ENCODE peak calls at places on chromosomes 12 and 14, in nine cellular contexts. L, E, J, S, A, Q, U, B and N are unnamed samples. For H3K9me3, the result is how much of the 10 kb centered on the place peaks cover.

GRCh38 chr14:103402700-103403099 is 17.5 kb downstream of the MARK3 start:
- DNase-seq in L (peak), E (no peak), J (no peak), S (no peak), A (no peak), Q (no peak), U (no peak), B (no peak), N (no peak)

GRCh38 chr14:20412876-20413784 is at the start of gene TEP1:
- DNase-seq in L (peak), E (peak), J (peak), S (peak), A (peak), Q (peak), U (peak), B (peak), N (peak)

GRCh38 chr12:103326190-103326589 is 169.6 kb downstream of the C12orf42 start:
- DNase-seq in L (no peak), E (no peak), J (peak), S (peak), A (no peak), Q (no peak), U (no peak), B (no peak), N (peak)

GRCh38 chr12:100827901-100828520 is 33.4 kb downstream of the ANO4 start:
- DNase-seq in L (peak), E (no peak), J (no peak), S (peak), A (peak), Q (no peak), U (no peak), B (no peak), N (peak)

GRCh38 chr12:60391791-60392190 is 796.0 kb downstream of the SLC16A7 start:
- DNase-seq in L (no peak), E (no peak), J (no peak), S (no peak), A (no peak), Q (no peak), U (no peak), B (no peak), N (no peak)

GRCh38 chr12:130658106-130658505 is 58.0 kb downstream of the RIMBP2 start:
- DNase-seq in L (no peak), E (no peak), J (no peak), S (no peak), A (no peak), Q (no peak), U (no peak), B (no peak), N (no peak)

GRCh38 chr12:4579305-4580097 is 17.5 kb downstream of the DYRK4 start:
- DNase-seq in L (peak), E (no peak), J (no peak), S (peak), A (peak), Q (no peak), U (no peak), B (peak), N (peak)

GRCh38 chr12:89253483-89253882 is 98.8 kb downstream of the DUSP6 start:
- DNase-seq in L (no peak), E (no peak), J (no peak), S (no peak), A (no peak), Q (no peak), U (no peak), B (no peak), N (no peak)

GRCh38 chr14:22539831-22540230 is 49.2 kb downstream of the DAD1 start:
- DNase-seq in L (no peak), E (no peak), J (no peak), S (no peak), A (no peak), Q (no peak), U (no peak), B (no peak), N (no peak)

GRCh38 chr14:68466491-68466977 is 326.3 kb downstream of the ZFP36L1 start:
- DNase-seq in L (peak), E (peak), J (no peak), S (no peak), A (no peak), Q (no peak), U (no peak), B (no peak), N (no peak)

GRCh38 chr12:26830783-26831601 is 2.0 kb downstream of the ITPR2 start:
- DNase-seq in L (no peak), E (no peak), J (peak), S (peak), A (no peak), Q (no peak), U (no peak), B (no peak), N (peak)

GRCh38 chr14:74333909-74334308 is 14.4 kb upstream of the VRTN start:
- DNase-seq in L (peak), E (no peak), J (no peak), S (no peak), A (no peak), Q (no peak), U (no peak), B (no peak), N (no peak)

GRCh38 chr12:64670039-64670438 is 59.7 kb downstream of the RASSF3 start:
- DNase-seq in L (no peak), E (no peak), J (no peak), S (no peak), A (no peak), Q (no peak), U (no peak), B (no peak), N (no peak)

GRCh38 chr12:112321277-112321676 is 61.0 kb downstream of the HECTD4 start:
- DNase-seq in L (no peak), E (no peak), J (no peak), S (no peak), A (no peak), Q (no peak), U (no peak), B (no peak), N (peak)

GRCh38 chr12:113424915-113425823 is 3.0 kb downstream of the SDSL start:
- DNase-seq in L (peak), E (peak), J (peak), S (peak), A (peak), Q (peak), U (peak), B (peak), N (peak)

GRCh38 chr14:43651896-43652295 is 855.2 kb downstream of the FSCB start:
- DNase-seq in L (no peak), E (no peak), J (no peak), S (no peak), A (no peak), Q (no peak), U (no peak), B (no peak), N (no peak)

GRCh38 chr12:110585231-110585799 is 2.2 kb upstream of the PPTC7 start:
- DNase-seq in L (peak), E (peak), J (no peak), S (peak), A (no peak), Q (no peak), U (peak), B (no peak), N (no peak)

GRCh38 chr12:66087365-66087943 is 43.1 kb downstream of the LLPH start:
- DNase-seq in L (peak), E (peak), J (peak), S (peak), A (peak), Q (peak), U (peak), B (peak), N (peak)

GRCh38 chr12:91851741-91852477 is 293.7 kb downstream of the BTG1 start:
- DNase-seq in L (no peak), E (no peak), J (no peak), S (no peak), A (no peak), Q (no peak), U (no peak), B (no peak), N (no peak)

GRCh38 chr14:31966896-31967668 is 110.0 kb upstream of the ARHGAP5 start:
- DNase-seq in L (no peak), E (no peak), J (no peak), S (no peak), A (no peak), Q (no peak), U (no peak), B (no peak), N (no peak)

GRCh38 chr12:89733579-89734201 is 25.1 kb upstream of the ATP2B1 start:
- DNase-seq in L (peak), E (no peak), J (no peak), S (no peak), A (no peak), Q (no peak), U (peak), B (no peak), N (no peak)

GRCh38 chr14:96625436-96625945 is 123.3 kb downstream of the PAPOLA start:
- DNase-seq in L (no peak), E (no peak), J (peak), S (peak), A (no peak), Q (no peak), U (no peak), B (peak), N (no peak)

GRCh38 chr14:73472182-73473114 is 14.1 kb upstream of the NUMB start:
- DNase-seq in L (peak), E (no peak), J (no peak), S (no peak), A (peak), Q (no peak), U (peak), B (no peak), N (peak)

GRCh38 chr14:63596998-63597658 is 44.5 kb downstream of the WDR89 start:
- DNase-seq in L (no peak), E (no peak), J (no peak), S (no peak), A (no peak), Q (no peak), U (no peak), B (no peak), N (no peak)

GRCh38 chr14:100383727-100384158 is 60.6 kb downstream of the SLC25A47 start:
- DNase-seq in L (peak), E (peak), J (peak), S (peak), A (peak), Q (peak), U (peak), B (peak), N (peak)

GRCh38 chr12:91483471-91483985 is 300.9 kb upstream of the DCN start:
- DNase-seq in L (no peak), E (no peak), J (no peak), S (no peak), A (no peak), Q (no peak), U (no peak), B (no peak), N (no peak)

GRCh38 chr12:98211914-98212695 is 303.3 kb upstream of the TMPO start:
- DNase-seq in L (no peak), E (no peak), J (no peak), S (no peak), A (no peak), Q (no peak), U (no peak), B (no peak), N (no peak)

GRCh38 chr12:11884661-11885060 is 186.1 kb upstream of the BCL2L14 start:
- DNase-seq in L (no peak), E (no peak), J (no peak), S (no peak), A (no peak), Q (no peak), U (no peak), B (peak), N (no peak)

GRCh38 chr12:113298861-113299545 is 35.9 kb downstream of the SLC8B1 start:
- DNase-seq in L (peak), E (peak), J (no peak), S (peak), A (no peak), Q (no peak), U (no peak), B (no peak), N (no peak)

GRCh38 chr12:52156757-52157565 is 34.9 kb downstream of the KRT80 start:
- DNase-seq in L (peak), E (peak), J (peak), S (peak), A (peak), Q (peak), U (peak), B (peak), N (peak)

GRCh38 chr12:34387711-34388635 is 365.7 kb downstream of the ALG10 start:
- DNase-seq in L (no peak), E (no peak), J (no peak), S (no peak), A (no peak), Q (no peak), U (no peak), B (no peak), N (no peak)
- H3K9me3 ChIP-seq in L (under half), E (under half), J (half or more), S (under half), A (under half), Q (under half), U (half or more), B (under half), N (under half)

GRCh38 chr14:70662080-70662479 is 20.4 kb downstream of the TTC9 start:
- DNase-seq in L (no peak), E (no peak), J (no peak), S (no peak), A (no peak), Q (no peak), U (no peak), B (no peak), N (no peak)

GRCh38 chr14:70655110-70655826 is 13.6 kb downstream of the TTC9 start:
- DNase-seq in L (no peak), E (no peak), J (peak), S (peak), A (no peak), Q (peak), U (peak), B (peak), N (no peak)

GRCh38 chr14:70662816-70663215 is 21.1 kb downstream of the TTC9 start:
- DNase-seq in L (no peak), E (no peak), J (no peak), S (no peak), A (no peak), Q (no peak), U (no peak), B (no peak), N (no peak)

GRCh38 chr14:70660967-70661871 is 19.5 kb downstream of the TTC9 start:
- DNase-seq in L (no peak), E (no peak), J (no peak), S (no peak), A (no peak), Q (peak), U (peak), B (peak), N (no peak)

GRCh38 chr14:70658899-70659298 is 17.2 kb downstream of the TTC9 start:
- DNase-seq in L (no peak), E (no peak), J (no peak), S (no peak), A (no peak), Q (no peak), U (peak), B (no peak), N (no peak)
- H3K9me3 ChIP-seq in L (under half), E (under half), J (under half), S (under half), A (under half), Q (under half), U (under half), B (under half), N (under half)

DNA sequence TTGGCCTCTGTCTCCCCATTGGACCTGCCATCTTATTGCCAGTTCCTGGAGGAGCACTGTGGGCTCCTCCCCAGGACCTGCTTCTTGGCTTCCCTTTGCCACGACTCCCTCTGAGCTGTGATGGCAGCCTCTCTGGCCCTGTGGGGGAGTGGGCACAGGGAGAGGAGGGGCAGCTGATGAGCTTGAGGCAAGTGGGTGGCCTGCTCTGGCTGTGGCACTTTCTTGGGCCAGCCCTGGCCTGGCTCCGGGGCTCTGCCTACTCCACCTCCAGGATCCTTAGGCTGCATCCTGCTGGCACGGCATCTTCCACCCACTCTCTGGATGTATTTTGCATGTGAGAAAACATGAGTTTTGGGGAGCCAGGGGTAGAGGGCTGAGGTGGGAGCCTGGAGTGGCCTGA is 32.6 kb upstream of the MUCL1 start:
- DNase-seq in L (no peak), E (no peak), J (no peak), S (no peak), A (no peak), Q (no peak), U (no peak), B (no peak), N (no peak)
- H3K9me3 ChIP-seq in L (under half), E (under half), J (under half), S (under half), A (under half), Q (under half), U (under half), B (under half), N (under half)

GRCh38 chr14:83870556-83870955 is 1659.4 kb upstream of the FLRT2 start:
- DNase-seq in L (no peak), E (no peak), J (no peak), S (no peak), A (no peak), Q (no peak), U (no peak), B (no peak), N (no peak)

GRCh38 chr14:83863042-83863441 is 1666.9 kb upstream of the FLRT2 start:
- DNase-seq in L (no peak), E (no peak), J (no peak), S (no peak), A (no peak), Q (no peak), U (no peak), B (no peak), N (no peak)

GRCh38 chr14:83873626-83874025 is 1656.3 kb upstream of the FLRT2 start:
- DNase-seq in L (no peak), E (no peak), J (no peak), S (no peak), A (no peak), Q (no peak), U (no peak), B (no peak), N (no peak)

GRCh38 chr14:83867871-83868270 is 1662.1 kb upstream of the FLRT2 start:
- DNase-seq in L (no peak), E (no peak), J (no peak), S (no peak), A (no peak), Q (no peak), U (no peak), B (no peak), N (no peak)
- H3K9me3 ChIP-seq in L (under half), E (under half), J (under half), S (under half), A (under half), Q (under half), U (under half), B (under half), N (under half)

GRCh38 chr14:80681651-80682050 is 259.9 kb downstream of the CEP128 start:
- DNase-seq in L (no peak), E (no peak), J (no peak), S (no peak), A (no peak), Q (no peak), U (no peak), B (no peak), N (no peak)
- H3K9me3 ChIP-seq in L (under half), E (under half), J (under half), S (under half), A (under half), Q (under half), U (under half), B (under half), N (under half)

DNA sequence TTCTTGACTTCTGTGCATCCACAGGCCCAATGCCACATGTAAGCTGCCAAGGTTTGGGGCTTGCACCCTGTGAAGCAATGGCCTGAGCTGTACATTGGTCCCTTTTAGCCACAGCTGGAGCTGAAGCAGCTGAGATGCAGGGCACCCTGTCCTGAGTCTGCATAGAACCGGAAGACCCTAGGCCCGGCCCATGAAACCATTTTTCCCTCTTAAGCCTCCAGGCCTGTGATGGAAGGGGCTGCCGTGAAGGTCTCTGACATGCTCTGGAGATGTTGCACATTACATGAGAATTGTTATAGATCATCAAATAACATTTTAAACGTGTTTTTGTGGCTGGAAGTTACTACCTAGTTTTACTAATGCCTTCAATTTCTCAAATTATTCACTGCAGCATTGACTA is 188.7 kb downstream of the RPAP3 start:
- DNase-seq in L (no peak), E (no peak), J (no peak), S (no peak), A (no peak), Q (no peak), U (no peak), B (no peak), N (no peak)
- H3K9me3 ChIP-seq in L (under half), E (under half), J (under half), S (under half), A (under half), Q (under half), U (under half), B (under half), N (under half)

DNA sequence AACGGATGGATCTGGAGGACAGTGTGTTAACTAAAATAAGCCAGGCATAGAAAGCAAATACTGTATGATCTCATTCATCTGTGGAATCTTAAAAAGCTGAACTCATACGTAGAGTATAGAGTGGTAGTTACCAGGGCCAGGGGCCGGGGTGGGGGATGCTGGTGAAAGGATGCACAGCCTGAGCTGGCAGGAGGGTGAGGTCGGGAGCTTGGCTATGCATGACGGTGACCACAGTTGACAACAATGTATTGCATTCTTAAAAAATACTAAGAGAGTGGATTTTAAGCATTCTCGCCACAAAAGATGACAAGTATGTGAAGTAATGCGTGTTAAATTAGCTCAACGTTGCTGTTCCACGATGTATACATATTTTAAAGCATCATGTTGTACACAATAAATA is 351.3 kb downstream of the TMEM121 start:
- DNase-seq in L (no peak), E (no peak), J (no peak), S (no peak), A (no peak), Q (no peak), U (no peak), B (no peak), N (no peak)
- H3K9me3 ChIP-seq in L (under half), E (under half), J (half or more), S (under half), A (under half), Q (under half), U (under half), B (under half), N (under half)

GRCh38 chr12:132924356-132924755 is 31.8 kb downstream of the ZNF605 start:
- DNase-seq in L (no peak), E (no peak), J (no peak), S (no peak), A (no peak), Q (no peak), U (no peak), B (no peak), N (no peak)
- H3K9me3 ChIP-seq in L (half or more), E (under half), J (half or more), S (half or more), A (under half), Q (half or more), U (half or more), B (half or more), N (under half)

DNA sequence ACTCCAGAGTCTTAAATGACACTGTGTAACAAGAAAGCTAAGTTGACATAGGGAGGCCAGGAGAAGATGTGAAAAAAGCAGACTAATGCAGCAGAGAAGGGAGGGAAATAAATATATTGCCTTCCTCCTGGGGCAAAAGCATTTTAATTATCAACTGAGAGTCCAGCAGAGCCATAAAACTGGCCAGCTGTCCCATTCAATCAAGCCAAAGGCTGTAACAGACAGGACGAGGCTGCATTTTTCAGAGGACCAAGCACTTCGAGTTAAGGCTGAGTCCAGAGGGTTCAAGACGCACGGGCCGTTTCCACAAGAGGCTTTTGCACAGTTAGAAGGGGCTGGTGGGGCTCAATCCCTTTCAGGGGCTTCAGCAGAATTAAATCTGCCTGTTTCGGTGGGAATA is 20.4 kb downstream of the MAP3K9 start:
- DNase-seq in L (no peak), E (no peak), J (no peak), S (no peak), A (no peak), Q (no peak), U (no peak), B (no peak), N (no peak)
- H3K9me3 ChIP-seq in L (under half), E (under half), J (under half), S (under half), A (under half), Q (under half), U (under half), B (under half), N (under half)

GRCh38 chr14:106875503-106875902 is 1349.1 kb downstream of the TMEM121 start:
- DNase-seq in L (no peak), E (no peak), J (no peak), S (no peak), A (no peak), Q (no peak), U (peak), B (peak), N (peak)

GRCh38 chr14:106876711-106877110 is 1350.3 kb downstream of the TMEM121 start:
- DNase-seq in L (no peak), E (no peak), J (no peak), S (no peak), A (no peak), Q (no peak), U (no peak), B (no peak), N (no peak)

GRCh38 chr14:106874365-106874764 is 1348.0 kb downstream of the TMEM121 start:
- DNase-seq in L (no peak), E (no peak), J (no peak), S (no peak), A (no peak), Q (no peak), U (no peak), B (no peak), N (no peak)

GRCh38 chr14:106877527-106877926 is 1351.1 kb downstream of the TMEM121 start:
- DNase-seq in L (no peak), E (no peak), J (no peak), S (no peak), A (no peak), Q (no peak), U (no peak), B (no peak), N (no peak)

GRCh38 chr14:106872619-106873446 is 1346.5 kb downstream of the TMEM121 start:
- DNase-seq in L (peak), E (peak), J (no peak), S (peak), A (peak), Q (peak), U (peak), B (peak), N (peak)
- H3K9me3 ChIP-seq in L (under half), E (under half), J (half or more), S (half or more), A (under half), Q (under half), U (under half), B (under half), N (under half)